ENCODE peak calls at places on chromosomes 12 and 14, in eight cellular contexts. E is nephron progenitor cell, N is tibial nerve, T is fibroblast of the aortic adventitia, P is fibroblast of villous mesenchyme, Z is neural crest cell, O is prostate gland, V is sigmoid colon. D is an unnamed sample.

GRCh38 chr12:4589941-4590340 is 27.9 kb downstream of the DYRK4 start:
- DNase-seq in N (no peak), T (peak; percentile 47), O (no peak), P (no peak), V (no peak), E (no peak), Z (no peak), D (no peak)

GRCh38 chr12:132257206-132257954 is 72.0 kb downstream of the GALNT9 start:
- DNase-seq in V (no peak), T (no peak), E (no peak), Z (no peak), N (no peak), O (no peak), P (no peak), D (peak; percentile 88)

GRCh38 chr12:122681814-122682213 is 21.3 kb downstream of the HCAR2 start:
- DNase-seq in O (no peak), P (peak; percentile 76), N (no peak), E (no peak), V (no peak), T (peak; percentile 34), Z (no peak), D (no peak)

GRCh38 chr12:123830675-123831074 is 68.6 kb downstream of the DNAH10 start:
- DNase-seq in P (no peak), O (no peak), Z (no peak), N (no peak), T (no peak), V (no peak), E (no peak), D (no peak)

GRCh38 chr12:110560048-110560447 is 23.1 kb downstream of the PPTC7 start:
- DNase-seq in Z (no peak), P (no peak), O (no peak), E (no peak), T (no peak), N (no peak), V (no peak), D (no peak)

GRCh38 chr14:69879175-69880047 is at the start of gene SMOC1:
- DNase-seq in V (no peak), Z (peak; percentile 89), P (no peak), N (no peak), O (no peak), E (peak; percentile 91), T (peak; percentile 9), D (no peak)

GRCh38 chr12:29698756-29699155 is 85.0 kb downstream of the TMTC1 start:
- DNase-seq in E (no peak), Z (no peak), N (no peak), O (no peak), T (peak; percentile 11), P (no peak), V (no peak), D (no peak)

GRCh38 chr12:126974779-126975178 is 1292.2 kb upstream of the TMEM132C start:
- DNase-seq in O (no peak), N (no peak), V (no peak), T (no peak), E (no peak), P (no peak), Z (no peak), D (no peak)

GRCh38 chr12:17640615-17641014 is 449.4 kb downstream of the RERGL start:
- DNase-seq in E (no peak), T (no peak), N (no peak), Z (no peak), V (no peak), O (no peak), P (no peak), D (no peak)

DNA sequence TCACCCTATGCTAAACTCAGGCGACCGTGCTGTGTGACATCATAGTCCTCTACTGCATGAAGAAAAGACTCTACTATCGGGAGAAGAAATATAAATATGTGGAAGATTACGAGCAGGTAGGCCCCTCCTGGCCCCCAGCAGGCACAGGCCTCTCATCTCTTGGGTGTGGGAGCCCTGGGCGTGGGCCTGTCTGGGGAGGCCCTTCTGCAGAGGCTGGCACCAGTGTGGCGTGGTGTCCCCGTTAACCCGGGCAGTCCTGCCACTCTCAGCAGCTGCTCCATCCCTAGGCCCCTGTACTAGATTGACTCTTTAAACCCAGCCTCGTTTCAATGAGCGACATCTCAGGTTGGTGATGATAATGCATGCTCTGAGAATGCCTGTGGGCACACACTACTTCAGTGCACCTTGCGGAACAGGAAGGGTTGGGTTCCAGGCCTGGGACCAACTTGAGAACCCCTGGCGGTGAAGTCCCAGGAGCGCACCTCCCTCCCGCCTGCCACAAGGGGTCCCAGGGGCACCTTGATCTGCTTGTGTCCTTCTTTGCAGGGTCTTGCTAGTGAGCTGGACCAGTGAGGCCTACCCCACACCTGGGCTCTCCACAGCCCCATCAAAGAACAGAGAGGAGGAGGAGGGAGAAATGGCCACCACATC is 23.2 kb downstream of the P2RX4 start:
- DNase-seq in V (no peak), E (no peak), T (no peak), N (no peak), O (no peak), Z (no peak), P (no peak), D (no peak)
- TF ChIP-seq CTCF in V (no peak), E (no peak), T (no peak), N (no peak), O (no peak), Z (peak; percentile 17), P (no peak), D (no peak)

GRCh38 chr12:8637666-8638065 is 25.0 kb downstream of the MFAP5 start:
- DNase-seq in V (no peak), Z (no peak), O (no peak), N (no peak), E (no peak), T (no peak), P (no peak), D (no peak)

GRCh38 chr12:8636581-8636980 is 23.9 kb upstream of the AICDA start:
- DNase-seq in N (no peak), P (no peak), O (no peak), V (no peak), Z (no peak), E (no peak), T (no peak), D (no peak)

GRCh38 chr12:8638951-8639350 is 23.7 kb downstream of the MFAP5 start:
- DNase-seq in V (no peak), N (no peak), Z (no peak), O (no peak), T (no peak), E (no peak), P (no peak), D (no peak)

GRCh38 chr12:8639936-8640335 is 22.7 kb downstream of the MFAP5 start:
- DNase-seq in P (no peak), Z (no peak), N (no peak), E (no peak), V (no peak), O (no peak), T (no peak), D (no peak)

DNA sequence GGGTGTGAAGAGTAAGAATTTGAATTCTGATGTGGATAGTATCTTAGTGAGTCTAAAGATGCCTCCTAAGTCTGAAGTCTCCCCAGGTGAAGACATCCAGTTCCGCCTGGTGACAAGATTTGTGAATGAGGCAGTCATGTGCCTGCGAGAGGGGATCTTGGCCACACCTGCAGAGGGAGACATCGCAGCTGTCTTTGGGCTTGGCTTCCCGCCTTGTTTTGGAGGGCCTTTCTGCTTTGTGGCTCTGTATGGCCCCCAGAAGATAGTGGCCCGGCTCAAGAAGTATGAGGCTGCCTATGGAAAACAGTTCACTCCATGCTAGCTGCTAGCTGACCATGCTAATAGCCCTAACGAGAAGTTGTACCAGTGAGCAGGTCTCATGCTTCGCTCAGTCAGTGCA is 24.6 kb upstream of the AICDA start:
- DNase-seq in P (no peak), Z (no peak), E (no peak), T (no peak), O (no peak), N (no peak), V (no peak), D (no peak)
- TF ChIP-seq CTCF in P (no peak), Z (no peak), E (no peak), T (no peak), O (no peak), N (no peak), V (no peak), D (no peak)

GRCh38 chr12:7905071-7905470 is 30.9 kb downstream of the SLC2A3 start:
- DNase-seq in E (no peak), N (no peak), T (peak; percentile 42), O (no peak), P (peak; percentile 71), V (no peak), Z (no peak), D (no peak)

DNA sequence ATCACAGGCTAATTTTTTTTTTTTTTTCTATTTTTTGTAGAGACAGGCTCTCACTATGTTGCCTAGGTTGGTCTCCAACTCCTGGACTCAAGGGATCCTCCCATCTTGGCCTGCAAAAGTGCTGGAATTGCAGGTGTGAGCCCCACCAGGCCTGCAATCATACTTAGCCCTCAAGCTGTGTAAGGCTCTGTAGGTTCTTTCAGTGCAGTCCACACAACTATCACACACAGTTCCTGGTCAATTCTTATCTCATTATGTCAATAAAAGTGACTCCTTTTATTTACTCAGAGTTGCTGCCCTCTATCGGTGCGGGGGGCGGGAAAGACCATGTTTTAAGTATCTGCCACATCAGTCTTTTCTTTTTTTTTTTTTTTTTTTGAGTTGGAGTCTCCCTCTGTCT is 29.0 kb downstream of the SLC2A3 start:
- DNase-seq in N (peak; percentile 50), T (peak; percentile 46), O (peak; percentile 13), P (peak; percentile 57), V (no peak), Z (peak; percentile 5), E (peak; percentile 31), D (no peak)
- TF ChIP-seq CTCF in N (no peak), T (peak; percentile 42), O (no peak), P (peak; percentile 43), V (no peak), Z (peak; percentile 61), E (no peak), D (peak; percentile 71)

DNA sequence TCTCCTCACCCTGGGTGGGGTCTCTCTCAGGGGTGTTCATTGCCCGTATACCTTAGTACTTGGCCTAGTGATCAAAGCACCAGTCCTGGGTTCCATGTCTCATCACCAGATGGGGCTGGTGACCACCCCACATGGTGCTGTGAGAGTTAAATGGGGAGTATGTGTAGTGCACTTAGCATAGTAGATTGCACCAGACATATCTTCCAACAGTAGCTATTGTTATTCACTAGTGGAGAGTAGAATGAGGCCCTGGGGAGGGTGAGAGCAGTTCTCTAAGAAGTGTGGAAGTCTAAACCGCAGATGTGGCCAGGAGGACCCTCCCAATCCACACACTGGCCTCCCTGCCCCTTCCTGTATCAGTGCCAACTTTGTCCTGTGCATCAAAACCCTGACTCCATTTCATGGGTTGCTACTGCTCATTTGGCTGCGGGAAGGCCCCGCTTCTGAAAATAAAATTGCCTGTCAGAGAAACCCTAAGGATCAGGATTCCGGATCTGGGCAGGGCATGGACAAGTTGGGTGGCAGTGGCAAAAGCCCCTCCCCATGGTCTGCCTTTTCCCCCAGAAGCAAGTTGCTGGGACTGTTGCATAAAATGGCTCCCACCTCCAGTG is 4.4 kb downstream of the CD9 start:
- DNase-seq in V (no peak), T (peak; percentile 47), O (no peak), E (no peak), N (no peak), P (no peak), Z (no peak), D (no peak)
- TF ChIP-seq CTCF in V (no peak), T (no peak), O (no peak), E (no peak), N (no peak), P (peak; percentile 16), Z (no peak), D (peak; percentile 17)

GRCh38 chr12:128976120-128976519 is 122.8 kb downstream of the GLT1D1 start:
- DNase-seq in O (no peak), P (no peak), Z (peak; percentile 63), V (no peak), N (no peak), T (no peak), E (peak; percentile 71), D (no peak)
- TF ChIP-seq CTCF in O (no peak), P (no peak), Z (peak; percentile 70), V (no peak), N (no peak), T (no peak), E (peak; percentile 61), D (peak; percentile 71)